ENCODE peak calls at places on chromosome 14, in eight cellular contexts. J is upper lobe of right lung; Z is type B pancreatic cell; I is coronary artery; N is A549; S is CD8-positive, alpha-beta T cell; O is fibroblast of pulmonary artery; M is kidney epithelial cell. H is an unnamed sample.

GRCh38 chr14:75440733-75441474 is 13.1 kb downstream of the JDP2 start:
- DNase-seq in J (no peak), Z (no peak), I (no peak), N (no peak), S (no peak), O (peak), M (no peak), H (no peak)

GRCh38 chr14:65167072-65167645 is 64.8 kb upstream of the MAX start:
- DNase-seq in J (no peak), Z (no peak), I (no peak), N (peak), S (no peak), O (no peak), M (no peak), H (no peak)

GRCh38 chr14:63933110-63933509 is 80.3 kb downstream of the SYNE2 start:
- DNase-seq in J (no peak), Z (no peak), I (no peak), N (no peak), S (no peak), O (no peak), M (no peak), H (no peak)

GRCh38 chr14:22551597-22551982 is 37.4 kb downstream of the DAD1 start:
- DNase-seq in J (no peak), Z (no peak), I (no peak), N (no peak), S (peak), O (no peak), M (no peak), H (no peak)

GRCh38 chr14:104263671-104264358 is 125.4 kb downstream of the KIF26A start:
- DNase-seq in J (peak), Z (peak), I (peak), N (no peak), S (peak), O (no peak), M (no peak), H (peak)

GRCh38 chr14:27409936-27410335 is 812.1 kb upstream of the NOVA1 start:
- DNase-seq in J (no peak), Z (no peak), I (no peak), N (no peak), S (no peak), O (no peak), M (no peak), H (no peak)

GRCh38 chr14:32330356-32331226 is 1.5 kb downstream of the AKAP6 start:
- DNase-seq in J (no peak), Z (no peak), I (no peak), N (no peak), S (no peak), O (no peak), M (no peak), H (no peak)

GRCh38 chr14:78131201-78131600 is 39.0 kb upstream of the NRXN3 start:
- DNase-seq in J (no peak), Z (no peak), I (no peak), N (no peak), S (no peak), O (no peak), M (no peak), H (no peak)

GRCh38 chr14:78022059-78022458 is 148.1 kb upstream of the NRXN3 start:
- DNase-seq in J (peak), Z (no peak), I (no peak), N (peak), S (no peak), O (peak), M (no peak), H (no peak)

GRCh38 chr14:55446127-55446736 is 5.8 kb upstream of the TBPL2 start:
- DNase-seq in J (no peak), Z (no peak), I (no peak), N (peak), S (peak), O (peak), M (peak), H (no peak)

GRCh38 chr14:51566831-51567582 is 84.7 kb upstream of the FRMD6 start:
- DNase-seq in J (no peak), Z (no peak), I (no peak), N (no peak), S (peak), O (no peak), M (no peak), H (no peak)

GRCh38 chr14:51547260-51547659 is 104.5 kb upstream of the FRMD6 start:
- DNase-seq in J (no peak), Z (no peak), I (peak), N (peak), S (no peak), O (peak), M (peak), H (no peak)

GRCh38 chr14:63713765-63714164 is 14.1 kb downstream of the SGPP1 start:
- DNase-seq in J (no peak), Z (no peak), I (no peak), N (peak), S (no peak), O (peak), M (no peak), H (no peak)

GRCh38 chr14:75648066-75648838 is 12.4 kb downstream of the ERG28 start:
- DNase-seq in J (peak), Z (no peak), I (no peak), N (peak), S (no peak), O (peak), M (peak), H (no peak)

GRCh38 chr14:96252323-96253052 is 3.5 kb upstream of the BDKRB1 start:
- DNase-seq in J (no peak), Z (no peak), I (no peak), N (no peak), S (no peak), O (no peak), M (no peak), H (no peak)

GRCh38 chr14:96424104-96424989 is 32.4 kb downstream of the AK7 start:
- DNase-seq in J (no peak), Z (no peak), I (no peak), N (peak), S (peak), O (peak), M (no peak), H (peak)

GRCh38 chr14:102058146-102058545 is 28.7 kb downstream of the HSP90AA1 start:
- DNase-seq in J (no peak), Z (no peak), I (no peak), N (no peak), S (no peak), O (peak), M (no peak), H (no peak)

GRCh38 chr14:30240685-30241084 is 313.0 kb upstream of the PRKD1 start:
- DNase-seq in J (no peak), Z (no peak), I (no peak), N (no peak), S (no peak), O (no peak), M (no peak), H (no peak)

GRCh38 chr14:62213516-62213915 is 451.3 kb downstream of the SNAPC1 start:
- DNase-seq in J (no peak), Z (no peak), I (no peak), N (no peak), S (no peak), O (peak), M (no peak), H (no peak)

GRCh38 chr14:26121181-26121580 is 476.7 kb downstream of the NOVA1 start:
- DNase-seq in J (no peak), Z (no peak), I (no peak), N (no peak), S (no peak), O (no peak), M (no peak), H (no peak)

GRCh38 chr14:101709962-101710891 is 51.3 kb upstream of the PPP2R5C start:
- DNase-seq in J (no peak), Z (no peak), I (no peak), N (no peak), S (peak), O (no peak), M (no peak), H (no peak)

GRCh38 chr14:81402123-81402495 is 2.0 kb upstream of the STON2 start:
- DNase-seq in J (no peak), Z (no peak), I (no peak), N (no peak), S (no peak), O (peak), M (no peak), H (no peak)

DNA sequence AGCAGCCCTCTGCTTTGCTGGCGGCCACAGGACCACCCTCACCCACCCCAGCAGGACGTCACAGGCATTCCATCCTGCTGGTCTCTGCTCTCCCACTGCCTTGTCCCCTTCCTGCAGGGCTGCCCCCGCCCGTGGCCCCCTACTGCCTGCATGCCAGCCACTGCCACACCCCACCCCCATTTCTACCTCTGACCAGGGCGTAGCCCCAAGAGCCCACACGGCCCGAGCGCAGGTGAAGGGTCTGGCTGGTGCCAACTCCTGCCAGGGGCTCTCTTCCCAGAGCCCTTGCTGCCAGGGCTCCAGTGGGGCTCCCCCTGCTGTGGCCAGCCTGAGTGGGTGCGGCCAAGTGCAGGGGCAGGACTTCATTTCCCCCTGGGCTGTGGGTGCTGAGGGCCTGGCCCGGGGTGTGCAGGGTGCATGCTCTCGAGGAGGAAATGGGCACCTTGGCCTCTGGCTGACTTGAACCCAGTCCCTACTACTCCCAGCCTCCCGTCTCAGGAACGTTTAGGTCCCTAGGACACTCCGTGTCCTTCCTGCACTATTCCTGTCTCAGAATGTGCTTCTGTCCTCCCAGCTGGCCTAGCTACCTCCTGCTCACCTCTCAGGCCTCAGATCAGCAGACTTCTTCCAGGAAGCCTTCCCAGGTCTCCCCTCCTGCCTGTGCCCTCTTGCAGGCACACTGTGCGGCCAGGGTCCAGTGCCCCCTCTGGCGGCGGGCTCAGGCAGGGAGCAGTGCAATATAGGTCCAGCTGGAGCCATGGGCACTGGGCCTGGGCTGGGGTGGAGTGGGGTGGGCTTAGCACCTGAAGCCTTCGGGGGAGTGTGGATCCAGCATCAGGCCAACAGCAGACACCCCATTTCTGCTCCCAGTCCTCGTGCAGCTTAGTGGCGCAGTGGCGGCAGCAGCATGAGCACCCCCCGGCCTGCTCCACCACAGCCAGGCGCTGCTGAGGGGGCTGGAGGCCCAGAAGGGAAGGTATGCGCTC is 1.4 kb downstream of the LBHD2 start:
- DNase-seq in J (no peak), Z (no peak), I (no peak), N (no peak), S (no peak), O (no peak), M (no peak), H (no peak)
- TF ChIP-seq CTCF in J (no peak), Z (peak), I (no peak), N (peak), S (no peak), O (peak), M (peak), H (no peak)

GRCh38 chr14:99476864-99477263 is 3.8 kb downstream of the SETD3 start:
- DNase-seq in J (no peak), Z (no peak), I (no peak), N (no peak), S (no peak), O (peak), M (no peak), H (no peak)

GRCh38 chr14:99475660-99476059 is 5.0 kb downstream of the SETD3 start:
- DNase-seq in J (no peak), Z (no peak), I (no peak), N (no peak), S (no peak), O (peak), M (no peak), H (no peak)

GRCh38 chr14:99478133-99478532 is 2.5 kb downstream of the SETD3 start:
- DNase-seq in J (no peak), Z (no peak), I (no peak), N (no peak), S (no peak), O (no peak), M (no peak), H (no peak)

GRCh38 chr14:99472937-99473336 is 7.7 kb downstream of the SETD3 start:
- DNase-seq in J (no peak), Z (no peak), I (no peak), N (no peak), S (no peak), O (no peak), M (no peak), H (no peak)

DNA sequence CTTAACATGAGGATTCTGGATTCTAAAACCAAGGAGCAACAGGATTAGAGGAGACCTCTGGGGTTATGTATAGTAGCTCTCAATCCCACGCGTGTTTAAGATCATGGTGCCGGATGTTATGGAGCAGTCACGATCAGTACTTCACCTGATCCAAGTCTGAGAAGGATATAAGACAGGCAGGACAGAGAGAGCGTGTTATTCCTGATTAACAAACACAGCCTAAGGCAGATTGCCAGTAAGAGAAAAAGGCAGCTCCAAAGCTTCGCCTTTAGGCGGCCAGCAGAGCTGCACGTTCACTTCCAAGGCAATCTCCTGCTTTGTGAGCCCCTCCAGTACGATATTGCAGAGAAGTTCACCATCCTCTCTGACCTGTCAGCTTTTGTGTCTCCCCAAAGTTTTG is 5.5 kb downstream of the SETD3 start:
- DNase-seq in J (no peak), Z (no peak), I (no peak), N (no peak), S (no peak), O (peak), M (no peak), H (no peak)
- TF ChIP-seq CTCF in J (peak), Z (no peak), I (no peak), N (no peak), S (no peak), O (peak), M (no peak), H (no peak)

GRCh38 chr14:90785474-90785873 is 30.8 kb downstream of the TTC7B start:
- DNase-seq in J (no peak), Z (no peak), I (peak), N (peak), S (no peak), O (peak), M (no peak), H (no peak)
- TF ChIP-seq CTCF in J (no peak), Z (no peak), I (no peak), N (no peak), S (no peak), O (peak), M (peak), H (no peak)

DNA sequence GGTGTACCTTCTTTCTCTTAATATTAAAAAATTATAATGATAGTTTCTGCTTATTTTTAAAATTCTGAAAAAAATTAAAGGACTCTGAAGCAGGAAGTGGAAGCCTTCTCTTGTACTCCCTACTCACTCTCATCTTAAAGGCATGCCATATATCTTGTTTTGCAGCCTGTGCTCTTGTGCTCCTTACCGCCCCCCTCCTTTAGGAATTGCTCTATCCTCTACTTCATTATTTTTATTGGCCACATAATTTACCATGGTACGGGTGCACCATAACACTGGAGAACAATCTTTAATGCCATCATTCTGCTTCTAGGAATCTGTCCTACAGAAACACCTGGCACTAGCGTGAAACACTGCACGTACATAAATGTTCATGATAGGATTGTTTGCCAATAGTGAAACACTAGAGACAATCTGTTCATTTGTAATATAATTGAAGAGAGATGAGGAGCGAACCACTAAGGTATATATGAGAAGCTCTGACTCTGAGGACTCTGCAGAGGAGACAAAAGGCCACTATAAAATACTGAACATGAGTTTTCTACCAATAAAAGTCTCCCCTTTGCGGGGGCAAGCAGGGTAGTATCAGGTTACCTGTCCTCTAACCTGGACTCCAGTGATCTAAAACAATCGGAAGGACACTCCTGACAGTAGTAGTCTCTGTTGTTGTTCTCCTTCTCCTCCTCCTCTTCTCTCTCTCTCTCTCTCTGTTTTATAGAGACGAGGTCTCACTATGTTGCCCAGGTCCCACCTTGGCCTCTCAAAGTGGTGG is 6.3 kb upstream of the NYNRIN start:
- DNase-seq in J (no peak), Z (no peak), I (no peak), N (peak), S (no peak), O (peak), M (no peak), H (no peak)
- TF ChIP-seq CTCF in J (no peak), Z (no peak), I (no peak), N (peak), S (no peak), O (peak), M (peak), H (no peak)

GRCh38 chr14:24308342-24309124 is 756 bp upstream of the CIDEB start:
- DNase-seq in J (no peak), Z (no peak), I (no peak), N (no peak), S (no peak), O (no peak), M (no peak), H (no peak)
- TF ChIP-seq CTCF in J (peak), Z (peak), I (no peak), N (peak), S (peak), O (no peak), M (no peak), H (no peak)

DNA sequence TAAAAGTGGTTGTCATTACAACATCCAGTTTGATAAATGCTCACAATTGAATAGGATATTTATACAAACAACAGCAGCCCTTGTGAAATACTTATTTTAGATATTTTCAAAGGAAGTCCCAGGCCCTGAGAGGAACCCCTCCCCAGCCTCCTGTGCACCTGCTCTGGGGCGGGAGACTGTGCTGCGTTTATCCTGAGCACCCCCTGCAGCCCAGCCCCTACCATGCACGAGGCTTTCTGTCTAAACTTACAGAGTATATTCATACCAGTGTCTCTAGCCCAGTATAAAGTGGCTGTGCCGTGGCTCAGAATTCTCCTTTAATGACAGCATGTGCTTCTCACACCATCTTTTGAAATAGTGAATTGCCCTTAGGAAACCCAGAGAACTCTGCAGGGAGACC is 1084.3 kb downstream of the TMEM121 start:
- DNase-seq in J (no peak), Z (no peak), I (no peak), N (no peak), S (no peak), O (no peak), M (no peak), H (no peak)
- TF ChIP-seq CTCF in J (no peak), Z (no peak), I (no peak), N (no peak), S (no peak), O (no peak), M (no peak), H (no peak)

GRCh38 chr14:105384041-105384557 is 14.2 kb upstream of the TEX22 start:
- DNase-seq in J (no peak), Z (no peak), I (no peak), N (no peak), S (no peak), O (no peak), M (no peak), H (no peak)
- TF ChIP-seq CTCF in J (no peak), Z (no peak), I (no peak), N (no peak), S (no peak), O (no peak), M (no peak), H (no peak)

GRCh38 chr14:67331368-67332125 is 28.1 kb downstream of the ATP6V1D start:
- DNase-seq in J (no peak), Z (no peak), I (no peak), N (no peak), S (no peak), O (no peak), M (no peak), H (no peak)

GRCh38 chr14:67332468-67332867 is 27.1 kb downstream of the ATP6V1D start:
- DNase-seq in J (no peak), Z (no peak), I (no peak), N (no peak), S (no peak), O (no peak), M (no peak), H (no peak)

DNA sequence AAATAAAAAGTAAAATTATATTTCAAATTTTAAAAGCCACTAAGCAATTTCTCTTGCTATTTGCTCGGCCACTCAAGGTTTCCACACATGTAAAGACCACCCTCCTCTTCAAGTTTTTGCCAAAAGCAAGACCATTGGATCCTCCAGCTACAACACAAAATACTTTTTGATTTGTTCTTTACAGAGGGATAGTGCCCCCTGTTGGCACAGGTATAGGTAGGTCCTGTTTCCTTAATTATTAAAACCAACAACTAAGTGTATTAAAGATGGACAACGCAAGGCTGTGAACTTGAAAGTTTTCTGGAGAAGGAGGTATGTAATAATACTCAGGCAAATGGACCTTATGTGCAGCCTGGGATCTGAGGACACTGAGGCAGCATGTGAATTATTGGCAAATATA is 23.8 kb downstream of the ATP6V1D start:
- DNase-seq in J (no peak), Z (no peak), I (no peak), N (peak), S (no peak), O (peak), M (no peak), H (no peak)
- TF ChIP-seq CTCF in J (peak), Z (peak), I (no peak), N (peak), S (peak), O (peak), M (peak), H (no peak)

GRCh38 chr14:103246089-103246488 is 87.9 kb upstream of the EIF5 start:
- DNase-seq in J (no peak), Z (no peak), I (no peak), N (no peak), S (no peak), O (no peak), M (no peak), H (no peak)

GRCh38 chr14:103239751-103240150 is 94.3 kb upstream of the EIF5 start:
- DNase-seq in J (no peak), Z (no peak), I (peak), N (no peak), S (no peak), O (no peak), M (no peak), H (no peak)

GRCh38 chr14:103247169-103247606 is 86.8 kb upstream of the EIF5 start:
- DNase-seq in J (no peak), Z (no peak), I (no peak), N (no peak), S (no peak), O (peak), M (no peak), H (no peak)

GRCh38 chr14:103243764-103244737 is 90.0 kb upstream of the EIF5 start:
- DNase-seq in J (no peak), Z (no peak), I (peak), N (peak), S (no peak), O (peak), M (no peak), H (no peak)
- TF ChIP-seq CTCF in J (no peak), Z (no peak), I (no peak), N (no peak), S (no peak), O (no peak), M (no peak), H (no peak)

GRCh38 chr14:87332001-87332400 is 661.0 kb downstream of the GALC start:
- DNase-seq in J (no peak), Z (no peak), I (no peak), N (no peak), S (no peak), O (peak), M (peak), H (no peak)

GRCh38 chr14:87334997-87335675 is 657.8 kb downstream of the GALC start:
- DNase-seq in J (no peak), Z (no peak), I (no peak), N (no peak), S (no peak), O (no peak), M (no peak), H (no peak)
- TF ChIP-seq CTCF in J (no peak), Z (peak), I (no peak), N (no peak), S (no peak), O (no peak), M (no peak), H (no peak)

H was measured in activated B cell treated with CpG ODN at 0.5 μM for 24 hours.